ENCODE peak calls at places on chromosome 1, in seven cellular contexts. Y is COLO829; N is AG20443; X is iris pigment epithelial cell; U is BJ; Q is transverse colon; A is naive thymus-derived CD8-positive, alpha-beta T cell. P is an unnamed sample.

GRCh38 chr1:19698181-19698580 is 33.5 kb downstream of the HTR6 start:
- DNase-seq in A (no peak), Y (no peak), U (no peak), N (no peak), Q (no peak), X (no peak), P (no peak)

GRCh38 chr1:37477946-37478345 is 3.6 kb downstream of the ZC3H12A start:
- DNase-seq in X (no peak), A (no peak), U (no peak), Q (peak), Y (no peak), N (no peak), P (no peak)

GRCh38 chr1:229037806-229038405 is 233.0 kb upstream of the RAB4A start:
- DNase-seq in Q (no peak), A (no peak), X (peak), Y (no peak), U (no peak), N (no peak), P (no peak)

GRCh38 chr1:19418503-19418971 is 66.8 kb downstream of the CAPZB start:
- DNase-seq in X (peak), Y (no peak), Q (no peak), A (no peak), U (peak), N (no peak), P (no peak)

GRCh38 chr1:64042331-64043100 is 160.9 kb upstream of the UBE2U start:
- DNase-seq in Q (no peak), N (peak), A (no peak), X (peak), Y (no peak), U (peak), P (peak)

GRCh38 chr1:170073893-170074249 is 624 bp downstream of the KIFAP3 start:
- DNase-seq in Y (no peak), X (no peak), Q (no peak), N (no peak), U (no peak), A (no peak), P (no peak)

GRCh38 chr1:5579966-5580365 is 412.3 kb downstream of the NPHP4 start:
- DNase-seq in N (no peak), U (no peak), A (no peak), Q (no peak), X (no peak), Y (no peak), P (no peak)

GRCh38 chr1:15618685-15619525 is 1.6 kb downstream of the DDI2 start:
- DNase-seq in N (peak), A (no peak), Y (no peak), Q (no peak), X (peak), U (peak), P (peak)

GRCh38 chr1:230109871-230110667 is 43.0 kb downstream of the GALNT2 start:
- DNase-seq in U (no peak), X (no peak), Y (no peak), Q (peak), N (no peak), A (peak), P (no peak)

GRCh38 chr1:183004146-183004545 is 19.1 kb upstream of the LAMC1 start:
- DNase-seq in X (no peak), Y (no peak), N (no peak), Q (no peak), U (no peak), A (no peak), P (no peak)

GRCh38 chr1:226785805-226786204 is 46.7 kb upstream of the ITPKB start:
- DNase-seq in X (no peak), Q (no peak), Y (no peak), U (no peak), N (no peak), A (no peak), P (no peak)

P was measured in endothelial cell of umbilical vein.